ENCODE peak calls at places on chromosomes 4 and X, in seven cellular contexts. I, Z, E, D, J, Q and T are unnamed samples.

GRCh38 chrX:47697171-47697570 is 38.2 kb upstream of the UXT start:
- DNase-seq in I (no peak), Z (no peak), E (no peak), D (no peak), J (no peak), Q (no peak), T (no peak)

GRCh38 chrX:11437642-11438379 is 144.6 kb downstream of the AMELX start:
- DNase-seq in I (peak), Z (no peak), E (no peak), D (no peak), J (no peak), Q (no peak), T (no peak)

GRCh38 chr4:31175242-31175910 is 455.2 kb downstream of the PCDH7 start:
- DNase-seq in I (no peak), Z (no peak), E (no peak), D (no peak), J (no peak), Q (no peak), T (no peak)

GRCh38 chr4:153521995-153522799 is 56.0 kb downstream of the TMEM131L start:
- DNase-seq in I (no peak), Z (peak), E (no peak), D (no peak), J (peak), Q (no peak), T (no peak)

GRCh38 chrX:110691446-110691845 is 104.2 kb downstream of the CHRDL1 start:
- DNase-seq in I (no peak), Z (no peak), E (no peak), D (no peak), J (no peak), Q (no peak), T (no peak)

GRCh38 chrX:78708171-78708570 is 39.3 kb upstream of the LPAR4 start:
- DNase-seq in I (no peak), Z (no peak), E (no peak), D (peak), J (no peak), Q (no peak), T (no peak)

GRCh38 chr4:137448402-137448801 is 83.9 kb downstream of the PCDH18 start:
- DNase-seq in I (no peak), Z (no peak), E (no peak), D (no peak), J (no peak), Q (no peak), T (no peak)

GRCh38 chr4:185011408-185011807 is 6.9 kb upstream of the HELT start:
- DNase-seq in I (peak), Z (no peak), E (peak), D (no peak), J (no peak), Q (no peak), T (no peak)

GRCh38 chr4:55089922-55090321 is 35.5 kb downstream of the KDR start:
- DNase-seq in I (no peak), Z (no peak), E (no peak), D (no peak), J (no peak), Q (peak), T (no peak)

GRCh38 chr4:121072836-121073362 is 564 bp upstream of the NDNF start:
- DNase-seq in I (peak), Z (peak), E (no peak), D (no peak), J (peak), Q (no peak), T (peak)

GRCh38 chrX:23993012-23993633 is 33.9 kb downstream of the KLHL15 start:
- DNase-seq in I (no peak), Z (no peak), E (no peak), D (no peak), J (no peak), Q (no peak), T (no peak)

GRCh38 chr4:55819634-55820033 is at the start of gene EXOC1L:
- DNase-seq in I (no peak), Z (peak), E (no peak), D (no peak), J (peak), Q (peak), T (no peak)